ENCODE peak calls at places on chromosome 16, in seven cellular contexts. Y, H, K, T, D, X and B are unnamed samples.

GRCh38 chr16:27568077-27568476 is 18.1 kb downstream of the KATNIP start:
- DNase-seq in Y (no peak), H (no peak), K (no peak), T (no peak), D (no peak), X (no peak), B (no peak)

GRCh38 chr16:68642047-68642435 is 3.1 kb upstream of the CDH3 start:
- DNase-seq in Y (no peak), H (no peak), K (no peak), T (no peak), D (no peak), X (no peak), B (no peak)

GRCh38 chr16:34050787-34051320 is 591.4 kb downstream of the TP53TG3F start:
- DNase-seq in Y (no peak), H (no peak), K (no peak), T (no peak), D (no peak), X (no peak), B (peak)

GRCh38 chr16:521381-522210 is 5.9 kb upstream of the CAPN15 start:
- DNase-seq in Y (no peak), H (no peak), K (no peak), T (no peak), D (no peak), X (no peak), B (no peak)

GRCh38 chr16:20849587-20850390 is 43.5 kb downstream of the REXO5 start:
- DNase-seq in Y (peak), H (peak), K (peak), T (peak), D (peak), X (peak), B (peak)

GRCh38 chr16:22348296-22348695 is 26.1 kb downstream of the CDR2 start:
- DNase-seq in Y (no peak), H (no peak), K (no peak), T (peak), D (no peak), X (no peak), B (no peak)

GRCh38 chr16:74868501-74868900 is 93.9 kb upstream of the FA2H start:
- DNase-seq in Y (no peak), H (no peak), K (no peak), T (peak), D (no peak), X (peak), B (no peak)

GRCh38 chr16:48408688-48409087 is 23.5 kb upstream of the SIAH1 start:
- DNase-seq in Y (peak), H (no peak), K (no peak), T (no peak), D (no peak), X (no peak), B (peak)

GRCh38 chr16:86061771-86062170 is 162.8 kb downstream of the IRF8 start:
- DNase-seq in Y (no peak), H (no peak), K (no peak), T (no peak), D (no peak), X (no peak), B (no peak)

GRCh38 chr16:89045181-89045815 is 48.4 kb upstream of the ACSF3 start:
- DNase-seq in Y (no peak), H (peak), K (no peak), T (no peak), D (no peak), X (no peak), B (peak)

GRCh38 chr16:82603784-82604411 is 22.9 kb upstream of the CDH13 start:
- DNase-seq in Y (peak), H (no peak), K (no peak), T (peak), D (no peak), X (no peak), B (peak)

GRCh38 chr16:31460582-31461002 is 1.3 kb downstream of the ARMC5 start:
- DNase-seq in Y (no peak), H (no peak), K (no peak), T (no peak), D (no peak), X (peak), B (no peak)

GRCh38 chr16:30876867-30877266 is 17.0 kb downstream of the BCL7C start:
- DNase-seq in Y (no peak), H (no peak), K (no peak), T (no peak), D (no peak), X (no peak), B (no peak)